ENCODE peak calls at places on chromosomes 4 and X, in six cellular contexts. One of them, this sample, is unnamed.

GRCh38 chr4:102259081-102259480 is 86.2 kb downstream of the SLC39A8 start:
- DNase-seq in MV-4-11: no peak
- DNase-seq in H54: no peak
- DNase-seq in NCI-H460: no peak
- DNase-seq in NCI-H146: no peak
- DNase-seq in H9: no peak
- DNase-seq in this sample: no peak

GRCh38 chrX:5595570-5595969 is 633.1 kb downstream of the NLGN4X start:
- DNase-seq in MV-4-11: no peak
- DNase-seq in H9: no peak
- DNase-seq in NCI-H146: peak
- DNase-seq in NCI-H460: no peak
- DNase-seq in H54: no peak
- DNase-seq in this sample: no peak

GRCh38 chr4:123749408-123749807 is 352.8 kb downstream of the SPRY1 start:
- DNase-seq in H54: no peak
- DNase-seq in NCI-H146: no peak
- DNase-seq in MV-4-11: no peak
- DNase-seq in H9: no peak
- DNase-seq in NCI-H460: no peak
- DNase-seq in this sample: no peak

GRCh38 chr4:182697094-182697493 is 220.1 kb downstream of the DCTD start:
- DNase-seq in NCI-H146: no peak
- DNase-seq in MV-4-11: no peak
- DNase-seq in H9: no peak
- DNase-seq in NCI-H460: no peak
- DNase-seq in H54: no peak
- DNase-seq in this sample: no peak

GRCh38 chrX:118682258-118683014 is 45.0 kb upstream of the IL13RA1 start:
- DNase-seq in H9: no peak
- DNase-seq in H54: no peak
- DNase-seq in MV-4-11: no peak
- DNase-seq in NCI-H460: no peak
- DNase-seq in NCI-H146: peak
- DNase-seq in this sample: no peak

GRCh38 chrX:116317409-116317808 is 119.0 kb upstream of the SLC6A14 start:
- DNase-seq in NCI-H146: no peak
- DNase-seq in NCI-H460: no peak
- DNase-seq in MV-4-11: no peak
- DNase-seq in H54: no peak
- DNase-seq in H9: no peak
- DNase-seq in this sample: no peak

GRCh38 chrX:65576160-65576559 is 41.6 kb upstream of the LAS1L start:
- DNase-seq in H54: no peak
- DNase-seq in MV-4-11: no peak
- DNase-seq in H9: no peak
- DNase-seq in NCI-H460: no peak
- DNase-seq in NCI-H146: no peak
- DNase-seq in this sample: no peak

GRCh38 chrX:45783002-45783401 is 582.3 kb upstream of the DIPK2B start:
- DNase-seq in MV-4-11: peak
- DNase-seq in NCI-H460: no peak
- DNase-seq in NCI-H146: no peak
- DNase-seq in H54: no peak
- DNase-seq in H9: no peak
- DNase-seq in this sample: no peak

GRCh38 chrX:82742351-82742750 is 765.7 kb upstream of the POU3F4 start:
- DNase-seq in H54: no peak
- DNase-seq in H9: no peak
- DNase-seq in NCI-H146: no peak
- DNase-seq in NCI-H460: no peak
- DNase-seq in MV-4-11: no peak
- DNase-seq in this sample: no peak

GRCh38 chr4:173301518-173302201 is 32.5 kb downstream of the HMGB2 start:
- DNase-seq in MV-4-11: peak
- DNase-seq in H54: no peak
- DNase-seq in NCI-H146: no peak
- DNase-seq in NCI-H460: peak
- DNase-seq in H9: no peak
- DNase-seq in this sample: no peak